ENCODE peak calls at places on chromosome 10, in nine cellular contexts. One of them, this sample, is unnamed.

GRCh38 chr10:80498039-80498832 is 39.5 kb upstream of the SH2D4B start:
- DNase-seq in breast epithelium: no peak
- DNase-seq in sigmoid colon: no peak
- DNase-seq in H1: no peak
- DNase-seq in prostate gland: no peak
- DNase-seq in endothelial cell of umbilical vein: peak; percentile 38
- DNase-seq in stomach: no peak
- DNase-seq in HepG2: no peak
- DNase-seq in upper lobe of left lung: no peak
- DNase-seq in this sample: no peak

GRCh38 chr10:125779403-125780327 is 4.0 kb upstream of the MMP21 start:
- DNase-seq in prostate gland: no peak
- DNase-seq in breast epithelium: no peak
- DNase-seq in H1: peak; percentile 22
- DNase-seq in upper lobe of left lung: no peak
- DNase-seq in endothelial cell of umbilical vein: no peak
- DNase-seq in stomach: no peak
- DNase-seq in HepG2: no peak
- DNase-seq in sigmoid colon: no peak
- DNase-seq in this sample: no peak

GRCh38 chr10:69217119-69217754 is 2.9 kb upstream of the HKDC1 start:
- DNase-seq in H1: no peak
- DNase-seq in breast epithelium: no peak
- DNase-seq in prostate gland: no peak
- DNase-seq in upper lobe of left lung: no peak
- DNase-seq in endothelial cell of umbilical vein: peak; percentile 74
- DNase-seq in HepG2: peak; percentile 34
- DNase-seq in stomach: no peak
- DNase-seq in sigmoid colon: no peak
- DNase-seq in this sample: no peak

GRCh38 chr10:30435068-30435422 is 1.1 kb downstream of the MAP3K8 start:
- DNase-seq in endothelial cell of umbilical vein: no peak
- DNase-seq in HepG2: no peak
- DNase-seq in stomach: peak; percentile 39
- DNase-seq in prostate gland: no peak
- DNase-seq in H1: no peak
- DNase-seq in upper lobe of left lung: peak; percentile 58
- DNase-seq in sigmoid colon: peak; percentile 82
- DNase-seq in breast epithelium: peak; percentile 61
- DNase-seq in this sample: no peak

GRCh38 chr10:78717200-78717599 is 351.6 kb upstream of the ZMIZ1 start:
- DNase-seq in breast epithelium: no peak
- DNase-seq in prostate gland: no peak
- DNase-seq in H1: no peak
- DNase-seq in upper lobe of left lung: no peak
- DNase-seq in stomach: no peak
- DNase-seq in sigmoid colon: no peak
- DNase-seq in HepG2: no peak
- DNase-seq in endothelial cell of umbilical vein: no peak
- DNase-seq in this sample: no peak

GRCh38 chr10:788796-789748 is 99.6 kb upstream of the DIP2C start:
- DNase-seq in H1: peak; percentile 89
- DNase-seq in breast epithelium: peak; percentile 77
- DNase-seq in stomach: peak; percentile 83
- DNase-seq in endothelial cell of umbilical vein: peak; percentile 70
- DNase-seq in sigmoid colon: peak; percentile 94
- DNase-seq in upper lobe of left lung: peak; percentile 85
- DNase-seq in HepG2: peak; percentile 82
- DNase-seq in prostate gland: peak; percentile 80
- DNase-seq in this sample: peak; percentile 83

GRCh38 chr10:73556855-73557254 is 34.3 kb downstream of the USP54 start:
- DNase-seq in stomach: no peak
- DNase-seq in endothelial cell of umbilical vein: no peak
- DNase-seq in HepG2: no peak
- DNase-seq in upper lobe of left lung: no peak
- DNase-seq in prostate gland: no peak
- DNase-seq in sigmoid colon: no peak
- DNase-seq in H1: no peak
- DNase-seq in breast epithelium: no peak
- DNase-seq in this sample: no peak

GRCh38 chr10:122112021-122112616 is 123.2 kb downstream of the TACC2 start:
- DNase-seq in stomach: no peak
- DNase-seq in breast epithelium: no peak
- DNase-seq in endothelial cell of umbilical vein: peak; percentile 76
- DNase-seq in HepG2: no peak
- DNase-seq in H1: no peak
- DNase-seq in upper lobe of left lung: no peak
- DNase-seq in prostate gland: no peak
- DNase-seq in sigmoid colon: no peak
- DNase-seq in this sample: no peak

GRCh38 chr10:31939797-31940708 is 11.4 kb upstream of the ARHGAP12 start:
- DNase-seq in H1: no peak
- DNase-seq in prostate gland: no peak
- DNase-seq in breast epithelium: no peak
- DNase-seq in sigmoid colon: no peak
- DNase-seq in endothelial cell of umbilical vein: peak; percentile 22
- DNase-seq in upper lobe of left lung: no peak
- DNase-seq in stomach: no peak
- DNase-seq in HepG2: no peak
- DNase-seq in this sample: no peak

GRCh38 chr10:89478085-89478738 is 57.2 kb downstream of the SLC16A12 start:
- DNase-seq in breast epithelium: no peak
- DNase-seq in stomach: no peak
- DNase-seq in endothelial cell of umbilical vein: no peak
- DNase-seq in upper lobe of left lung: no peak
- DNase-seq in prostate gland: no peak
- DNase-seq in HepG2: no peak
- DNase-seq in sigmoid colon: no peak
- DNase-seq in H1: peak; percentile 49
- DNase-seq in this sample: no peak

GRCh38 chr10:13310518-13311176 is 10.8 kb upstream of the PHYH start:
- DNase-seq in stomach: no peak
- DNase-seq in endothelial cell of umbilical vein: no peak
- DNase-seq in HepG2: no peak
- DNase-seq in sigmoid colon: no peak
- DNase-seq in upper lobe of left lung: no peak
- DNase-seq in breast epithelium: no peak
- DNase-seq in prostate gland: no peak
- DNase-seq in H1: no peak
- DNase-seq in this sample: no peak
- TF ChIP-seq POLR2AphosphoS5 in stomach: no peak
- TF ChIP-seq POLR2AphosphoS5 in endothelial cell of umbilical vein: no peak
- TF ChIP-seq POLR2AphosphoS5 in HepG2: no peak
- TF ChIP-seq POLR2AphosphoS5 in sigmoid colon: no peak
- TF ChIP-seq POLR2AphosphoS5 in upper lobe of left lung: no peak
- TF ChIP-seq POLR2AphosphoS5 in breast epithelium: no peak
- TF ChIP-seq POLR2AphosphoS5 in prostate gland: no peak
- TF ChIP-seq POLR2AphosphoS5 in H1: no peak
- TF ChIP-seq POLR2AphosphoS5 in this sample: no peak

GRCh38 chr10:118036281-118036875 is 10.4 kb downstream of the RAB11FIP2 start:
- DNase-seq in upper lobe of left lung: no peak
- DNase-seq in HepG2: no peak
- DNase-seq in stomach: no peak
- DNase-seq in sigmoid colon: no peak
- DNase-seq in endothelial cell of umbilical vein: no peak
- DNase-seq in H1: no peak
- DNase-seq in breast epithelium: no peak
- DNase-seq in prostate gland: no peak
- DNase-seq in this sample: no peak

GRCh38 chr10:118032564-118032963 is 14.2 kb downstream of the RAB11FIP2 start:
- DNase-seq in prostate gland: no peak
- DNase-seq in upper lobe of left lung: no peak
- DNase-seq in H1: no peak
- DNase-seq in endothelial cell of umbilical vein: no peak
- DNase-seq in breast epithelium: no peak
- DNase-seq in stomach: no peak
- DNase-seq in HepG2: no peak
- DNase-seq in sigmoid colon: no peak
- DNase-seq in this sample: no peak

GRCh38 chr10:118035358-118036031 is 11.2 kb downstream of the RAB11FIP2 start:
- DNase-seq in sigmoid colon: no peak
- DNase-seq in stomach: no peak
- DNase-seq in H1: no peak
- DNase-seq in breast epithelium: no peak
- DNase-seq in upper lobe of left lung: no peak
- DNase-seq in prostate gland: no peak
- DNase-seq in endothelial cell of umbilical vein: no peak
- DNase-seq in HepG2: no peak
- DNase-seq in this sample: no peak

GRCh38 chr10:118033905-118034304 is 12.8 kb downstream of the RAB11FIP2 start:
- DNase-seq in upper lobe of left lung: no peak
- DNase-seq in HepG2: no peak
- DNase-seq in breast epithelium: no peak
- DNase-seq in sigmoid colon: no peak
- DNase-seq in stomach: no peak
- DNase-seq in H1: no peak
- DNase-seq in prostate gland: no peak
- DNase-seq in endothelial cell of umbilical vein: no peak
- DNase-seq in this sample: no peak

DNA sequence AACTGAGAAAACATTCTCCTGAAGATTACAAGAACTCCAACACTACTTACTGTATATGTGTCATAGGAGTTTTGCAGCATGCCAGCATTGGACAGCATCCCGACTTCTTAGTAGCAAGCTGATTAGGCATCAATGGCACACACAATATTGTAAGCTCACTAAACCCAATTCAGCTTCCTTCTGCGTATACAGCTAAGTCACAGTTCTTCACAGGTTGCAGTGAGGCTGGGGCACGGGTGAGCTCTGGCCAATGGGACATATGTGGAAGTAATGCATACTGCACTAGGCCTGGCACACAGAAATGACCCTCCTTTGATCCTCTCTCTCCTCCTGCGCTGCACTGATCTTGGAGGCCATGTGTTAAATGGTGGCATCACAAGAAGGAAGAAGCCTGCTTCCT is 12.0 kb downstream of the RAB11FIP2 start:
- DNase-seq in breast epithelium: no peak
- DNase-seq in upper lobe of left lung: peak; percentile 26
- DNase-seq in stomach: no peak
- DNase-seq in H1: no peak
- DNase-seq in sigmoid colon: no peak
- DNase-seq in endothelial cell of umbilical vein: no peak
- DNase-seq in prostate gland: no peak
- DNase-seq in HepG2: no peak
- DNase-seq in this sample: no peak
- H3K27ac ChIP-seq in breast epithelium: no peak overlapping the region
- H3K27ac ChIP-seq in upper lobe of left lung: peak overlapping the region; percentile 59
- H3K27ac ChIP-seq in stomach: no peak overlapping the region
- H3K27ac ChIP-seq in H1: peak overlapping the region; percentile 19
- H3K27ac ChIP-seq in sigmoid colon: no peak overlapping the region
- H3K27ac ChIP-seq in endothelial cell of umbilical vein: no peak overlapping the region
- H3K27ac ChIP-seq in prostate gland: no peak overlapping the region
- H3K27ac ChIP-seq in HepG2: no peak overlapping the region
- H3K27ac ChIP-seq in this sample: no peak overlapping the region

GRCh38 chr10:99619851-99620712 is at the start of gene SLC25A28:
- DNase-seq in endothelial cell of umbilical vein: peak; percentile 100
- DNase-seq in stomach: peak; percentile 93
- DNase-seq in breast epithelium: peak; percentile 96
- DNase-seq in upper lobe of left lung: peak; percentile 97
- DNase-seq in prostate gland: peak; percentile 97
- DNase-seq in H1: peak; percentile 92
- DNase-seq in sigmoid colon: peak; percentile 99
- DNase-seq in HepG2: peak; percentile 100
- DNase-seq in this sample: peak; percentile 97

GRCh38 chr10:99621454-99622246 is 1.4 kb upstream of the SLC25A28 start:
- DNase-seq in H1: no peak
- DNase-seq in stomach: no peak
- DNase-seq in endothelial cell of umbilical vein: no peak
- DNase-seq in HepG2: no peak
- DNase-seq in sigmoid colon: no peak
- DNase-seq in upper lobe of left lung: no peak
- DNase-seq in prostate gland: no peak
- DNase-seq in breast epithelium: no peak
- DNase-seq in this sample: no peak

GRCh38 chr10:99619090-99619800 is 994 bp downstream of the SLC25A28 start:
- DNase-seq in endothelial cell of umbilical vein: peak; percentile 69
- DNase-seq in prostate gland: no peak
- DNase-seq in breast epithelium: no peak
- DNase-seq in stomach: no peak
- DNase-seq in sigmoid colon: no peak
- DNase-seq in upper lobe of left lung: no peak
- DNase-seq in HepG2: no peak
- DNase-seq in H1: no peak
- DNase-seq in this sample: no peak

GRCh38 chr10:99623919-99624318 is 3.7 kb upstream of the SLC25A28 start:
- DNase-seq in HepG2: no peak
- DNase-seq in H1: no peak
- DNase-seq in prostate gland: no peak
- DNase-seq in upper lobe of left lung: no peak
- DNase-seq in sigmoid colon: no peak
- DNase-seq in breast epithelium: no peak
- DNase-seq in stomach: no peak
- DNase-seq in endothelial cell of umbilical vein: no peak
- DNase-seq in this sample: no peak

GRCh38 chr10:99620713-99621453 is 644 bp upstream of the SLC25A28 start:
- DNase-seq in stomach: peak; percentile 89
- DNase-seq in prostate gland: peak; percentile 90
- DNase-seq in upper lobe of left lung: peak; percentile 95
- DNase-seq in breast epithelium: peak; percentile 93
- DNase-seq in sigmoid colon: peak; percentile 98
- DNase-seq in endothelial cell of umbilical vein: peak; percentile 94
- DNase-seq in HepG2: peak; percentile 83
- DNase-seq in H1: peak; percentile 88
- DNase-seq in this sample: peak; percentile 97
- TF ChIP-seq POLR2A in stomach: peak; percentile 59
- TF ChIP-seq POLR2A in prostate gland: peak; percentile 79
- TF ChIP-seq POLR2A in upper lobe of left lung: peak; percentile 29
- TF ChIP-seq POLR2A in breast epithelium: peak; percentile 10
- TF ChIP-seq POLR2A in sigmoid colon: peak; percentile 76
- TF ChIP-seq POLR2A in endothelial cell of umbilical vein: no peak
- TF ChIP-seq POLR2A in HepG2: peak; percentile 80
- TF ChIP-seq POLR2A in H1: peak; percentile 81
- TF ChIP-seq POLR2A in this sample: peak; percentile 58

GRCh38 chr10:77554996-77555397 is 82.6 kb downstream of the KCNMA1 start:
- DNase-seq in endothelial cell of umbilical vein: no peak
- DNase-seq in breast epithelium: no peak
- DNase-seq in sigmoid colon: peak; percentile 82
- DNase-seq in upper lobe of left lung: peak; percentile 38
- DNase-seq in H1: no peak
- DNase-seq in prostate gland: no peak
- DNase-seq in stomach: no peak
- DNase-seq in HepG2: no peak
- DNase-seq in this sample: no peak

GRCh38 chr10:77552252-77552651 is 85.4 kb downstream of the KCNMA1 start:
- DNase-seq in upper lobe of left lung: no peak
- DNase-seq in sigmoid colon: no peak
- DNase-seq in prostate gland: no peak
- DNase-seq in HepG2: no peak
- DNase-seq in stomach: no peak
- DNase-seq in endothelial cell of umbilical vein: no peak
- DNase-seq in H1: no peak
- DNase-seq in breast epithelium: no peak
- DNase-seq in this sample: no peak

GRCh38 chr10:77553966-77554365 is 83.6 kb downstream of the KCNMA1 start:
- DNase-seq in sigmoid colon: no peak
- DNase-seq in HepG2: no peak
- DNase-seq in prostate gland: no peak
- DNase-seq in stomach: no peak
- DNase-seq in endothelial cell of umbilical vein: no peak
- DNase-seq in H1: no peak
- DNase-seq in breast epithelium: no peak
- DNase-seq in upper lobe of left lung: no peak
- DNase-seq in this sample: no peak

GRCh38 chr10:77555591-77556212 is 81.9 kb downstream of the KCNMA1 start:
- DNase-seq in upper lobe of left lung: peak; percentile 44
- DNase-seq in breast epithelium: no peak
- DNase-seq in HepG2: no peak
- DNase-seq in stomach: no peak
- DNase-seq in H1: no peak
- DNase-seq in prostate gland: no peak
- DNase-seq in endothelial cell of umbilical vein: no peak
- DNase-seq in sigmoid colon: no peak
- DNase-seq in this sample: no peak

GRCh38 chr10:77553311-77553710 is 84.3 kb downstream of the KCNMA1 start:
- DNase-seq in upper lobe of left lung: no peak
- DNase-seq in prostate gland: no peak
- DNase-seq in HepG2: no peak
- DNase-seq in sigmoid colon: peak; percentile 79
- DNase-seq in endothelial cell of umbilical vein: no peak
- DNase-seq in H1: no peak
- DNase-seq in breast epithelium: no peak
- DNase-seq in stomach: no peak
- DNase-seq in this sample: no peak
- TF ChIP-seq POLR2AphosphoS5 in upper lobe of left lung: no peak
- TF ChIP-seq POLR2AphosphoS5 in prostate gland: no peak
- TF ChIP-seq POLR2AphosphoS5 in HepG2: no peak
- TF ChIP-seq POLR2AphosphoS5 in sigmoid colon: no peak
- TF ChIP-seq POLR2AphosphoS5 in endothelial cell of umbilical vein: no peak
- TF ChIP-seq POLR2AphosphoS5 in H1: no peak
- TF ChIP-seq POLR2AphosphoS5 in breast epithelium: no peak
- TF ChIP-seq POLR2AphosphoS5 in stomach: no peak
- TF ChIP-seq POLR2AphosphoS5 in this sample: no peak